ENCODE peak calls at places on chromosomes 3 and 15, in seven cellular contexts. P is foreskin melanocyte, H is astrocyte of the cerebellum, S is neural crest cell, Z is RPMI7951, M is mammary epithelial cell, V is endodermal cell. W is an unnamed sample.

GRCh38 chr15:63694184-63694583 is 97.0 kb downstream of the FBXL22 start:
- DNase-seq in S (no peak), M (no peak), Z (no peak), V (no peak), H (no peak), P (no peak), W (no peak)

GRCh38 chr15:40471105-40471777 is 457 bp downstream of the CHST14 start:
- DNase-seq in V (peak), P (peak), M (no peak), Z (peak), H (no peak), S (peak), W (peak)

GRCh38 chr3:107976204-107976775 is 114.5 kb downstream of the CD47 start:
- DNase-seq in M (no peak), H (no peak), Z (no peak), S (no peak), P (no peak), V (no peak), W (no peak)

GRCh38 chr3:54198556-54198955 is 76.2 kb downstream of the CACNA2D3 start:
- DNase-seq in Z (no peak), H (no peak), V (no peak), P (no peak), M (no peak), S (no peak), W (no peak)

GRCh38 chr15:74657846-74658245 is 38.0 kb downstream of the EDC3 start:
- DNase-seq in V (no peak), H (no peak), S (no peak), Z (no peak), P (no peak), M (no peak), W (no peak)

GRCh38 chr3:50303038-50303815 is at the start of gene HYAL1:
- DNase-seq in S (no peak), M (no peak), V (peak), Z (no peak), H (no peak), P (no peak), W (peak)

GRCh38 chr15:48641416-48641815 is 4.1 kb downstream of the FBN1 start:
- DNase-seq in V (no peak), H (no peak), Z (peak), P (no peak), M (peak), S (no peak), W (no peak)

GRCh38 chr3:55591893-55592292 is 104.8 kb upstream of the WNT5A start:
- DNase-seq in Z (no peak), P (no peak), S (no peak), H (no peak), V (no peak), M (no peak), W (no peak)

GRCh38 chr15:40190591-40190990 is 29.7 kb downstream of the BUB1B start:
- DNase-seq in Z (peak), H (no peak), S (no peak), V (no peak), P (peak), M (peak), W (no peak)

GRCh38 chr3:25843332-25843731 is 53.4 kb downstream of the OXSM start:
- DNase-seq in Z (no peak), S (no peak), H (no peak), V (no peak), M (no peak), P (no peak), W (no peak)

GRCh38 chr3:122284486-122284885 is 40.6 kb upstream of the CSTA start:
- DNase-seq in H (no peak), Z (no peak), V (no peak), M (no peak), P (no peak), S (no peak), W (no peak)

GRCh38 chr15:58880320-58880719 is 53.2 kb downstream of the SLTM start:
- DNase-seq in Z (no peak), H (no peak), M (no peak), S (no peak), V (no peak), P (no peak), W (no peak)

GRCh38 chr15:66716668-66717025 is 14.6 kb downstream of the SMAD6 start:
- DNase-seq in P (no peak), S (no peak), H (no peak), M (no peak), V (no peak), Z (no peak), W (no peak)

GRCh38 chr3:150183619-150184425 is 213.1 kb upstream of the PFN2 start:
- DNase-seq in M (peak), P (peak), S (peak), V (peak), H (peak), Z (peak), W (peak)

GRCh38 chr3:64505419-64505818 is 182.4 kb downstream of the ADAMTS9 start:
- DNase-seq in V (no peak), H (no peak), S (no peak), P (no peak), M (no peak), Z (peak), W (no peak)

GRCh38 chr15:58296276-58296675 is 135.5 kb upstream of the LIPC start:
- DNase-seq in Z (no peak), S (no peak), M (no peak), V (no peak), P (no peak), H (no peak), W (no peak)

GRCh38 chr3:133572158-133573053 is 1.1 kb upstream of the CDV3 start:
- DNase-seq in Z (peak), S (no peak), H (no peak), P (no peak), M (peak), V (no peak), W (no peak)

GRCh38 chr3:28846948-28847527 is 433.8 kb upstream of the RBMS3 start:
- DNase-seq in S (no peak), V (no peak), M (no peak), P (no peak), H (no peak), Z (no peak), W (no peak)

W was measured in HAP-1.